ENCODE peak calls at places on chromosomes 6 and 20, in five cellular contexts. J is K562, N is GM12878, D is HepG2, H is SK-N-SH. W is an unnamed sample.

GRCh38 chr6:27897580-27898206 is 14.5 kb downstream of the OR2B2 start:
- DNase-seq in J (no peak), N (no peak), D (no peak), H (no peak), W (no peak)

GRCh38 chr20:56515657-56516381 is 8.7 kb upstream of the FAM209A start:
- DNase-seq in J (no peak), N (no peak), D (no peak), H (peak), W (no peak)

GRCh38 chr6:28000351-28001045 is 43.5 kb downstream of the OR2B6 start:
- DNase-seq in J (no peak), N (no peak), D (no peak), H (no peak), W (no peak)

GRCh38 chr6:107458687-107459282 is 579 bp downstream of the PDSS2 start:
- DNase-seq in J (peak), N (peak), D (peak), H (no peak), W (no peak)

GRCh38 chr6:54299542-54300269 is 8.5 kb upstream of the TINAG start:
- DNase-seq in J (no peak), N (no peak), D (no peak), H (no peak), W (no peak)

GRCh38 chr6:103327079-103327478 is 1532.6 kb downstream of the HACE1 start:
- DNase-seq in J (no peak), N (no peak), D (no peak), H (peak), W (no peak)

GRCh38 chr6:49606696-49607390 is 29.8 kb downstream of the RHAG start:
- DNase-seq in J (peak), N (peak), D (peak), H (peak), W (peak)

GRCh38 chr6:108170607-108171290 is 4.9 kb downstream of the NR2E1 start:
- DNase-seq in J (no peak), N (no peak), D (no peak), H (no peak), W (no peak)

GRCh38 chr6:158024566-158025297 is 43.1 kb downstream of the SYNJ2 start:
- DNase-seq in J (peak), N (no peak), D (no peak), H (no peak), W (no peak)

GRCh38 chr6:72182337-72183246 is 296.2 kb downstream of the RIMS1 start:
- DNase-seq in J (no peak), N (no peak), D (no peak), H (peak), W (no peak)

GRCh38 chr20:47927944-47928343 is 142.7 kb upstream of the SULF2 start:
- DNase-seq in J (no peak), N (no peak), D (no peak), H (no peak), W (no peak)

GRCh38 chr20:3847419-3847940 is 846 bp downstream of the MAVS start:
- DNase-seq in J (no peak), N (no peak), D (no peak), H (no peak), W (no peak)

GRCh38 chr20:1373614-1374013 is 19.2 kb downstream of the FKBP1A start:
- DNase-seq in J (no peak), N (no peak), D (no peak), H (no peak), W (no peak)

GRCh38 chr6:135250751-135251356 is 69.7 kb downstream of the MYB start:
- DNase-seq in J (no peak), N (no peak), D (peak), H (no peak), W (no peak)

GRCh38 chr6:134614606-134615485 is 296.9 kb upstream of the SGK1 start:
- DNase-seq in J (no peak), N (no peak), D (no peak), H (no peak), W (no peak)

GRCh38 chr6:85063611-85064010 is 299.2 kb upstream of the TBX18 start:
- DNase-seq in J (no peak), N (no peak), D (no peak), H (no peak), W (no peak)

GRCh38 chr6:6505111-6505510 is 83.4 kb upstream of the LY86 start:
- DNase-seq in J (no peak), N (no peak), D (no peak), H (no peak), W (no peak)

GRCh38 chr20:46324960-46325703 is 16.8 kb upstream of the CDH22 start:
- DNase-seq in J (peak), N (no peak), D (peak), H (peak), W (no peak)

GRCh38 chr6:46221221-46221793 is 50.5 kb upstream of the ENPP5 start:
- DNase-seq in J (peak), N (peak), D (peak), H (no peak), W (peak)

GRCh38 chr6:62445521-62445920 is 159.5 kb upstream of the KHDRBS2 start:
- DNase-seq in J (no peak), N (no peak), D (no peak), H (no peak), W (no peak)

GRCh38 chr20:37414133-37414532 is 68.2 kb downstream of the SRC start:
- DNase-seq in J (no peak), N (no peak), D (no peak), H (no peak), W (no peak)

GRCh38 chr6:34513628-34514027 is 42.5 kb downstream of the SPDEF start:
- DNase-seq in J (peak), N (no peak), D (no peak), H (no peak), W (no peak)

GRCh38 chr6:80020381-80021120 is 16.1 kb downstream of the TTK start:
- DNase-seq in J (no peak), N (no peak), D (peak), H (no peak), W (no peak)

GRCh38 chr6:122609881-122610689 is at the start of gene PKIB:
- DNase-seq in J (peak), N (no peak), D (peak), H (peak), W (peak)

GRCh38 chr6:87277123-87277522 is 45.3 kb upstream of the SMIM8 start:
- DNase-seq in J (no peak), N (no peak), D (peak), H (peak), W (no peak)

GRCh38 chr6:166656269-166657206 is 29.5 kb upstream of the RPS6KA2 start:
- DNase-seq in J (no peak), N (no peak), D (peak), H (no peak), W (no peak)

GRCh38 chr6:25343984-25344383 is 64.8 kb downstream of the CARMIL1 start:
- DNase-seq in J (no peak), N (no peak), D (no peak), H (no peak), W (no peak)

GRCh38 chr6:80769101-80769500 is 662.6 kb downstream of the BCKDHB start:
- DNase-seq in J (no peak), N (no peak), D (no peak), H (no peak), W (no peak)

GRCh38 chr6:47103931-47104330 is 61.8 kb upstream of the ADGRF1 start:
- DNase-seq in J (no peak), N (no peak), D (no peak), H (no peak), W (no peak)

GRCh38 chr20:37517371-37517748 is 3.7 kb upstream of the NNAT start:
- DNase-seq in J (no peak), N (no peak), D (no peak), H (no peak), W (no peak)

GRCh38 chr6:87914637-87915395 is 132.8 kb upstream of the SPACA1 start:
- DNase-seq in J (no peak), N (no peak), D (no peak), H (no peak), W (no peak)

GRCh38 chr6:68086199-68086598 is 548.9 kb upstream of the ADGRB3 start:
- DNase-seq in J (no peak), N (no peak), D (no peak), H (no peak), W (no peak)

GRCh38 chr6:158536891-158537798 is 22.7 kb upstream of the TMEM181 start:
- DNase-seq in J (peak), N (no peak), D (peak), H (peak), W (peak)

GRCh38 chr6:44034391-44034861 is 92.8 kb downstream of the MRPL14 start:
- DNase-seq in J (no peak), N (no peak), D (no peak), H (no peak), W (no peak)

GRCh38 chr20:19780261-19780660 is 22.2 kb downstream of the RIN2 start:
- DNase-seq in J (no peak), N (no peak), D (no peak), H (no peak), W (no peak)

GRCh38 chr6:36929152-36929551 is 25.4 kb upstream of the PI16 start:
- DNase-seq in J (no peak), N (no peak), D (no peak), H (no peak), W (no peak)

GRCh38 chr6:36927691-36928546 is 26.6 kb upstream of the PI16 start:
- DNase-seq in J (no peak), N (no peak), D (no peak), H (no peak), W (no peak)

GRCh38 chr6:36929607-36930006 is 24.9 kb upstream of the PI16 start:
- DNase-seq in J (no peak), N (no peak), D (no peak), H (no peak), W (no peak)

GRCh38 chr6:36927114-36927513 is 27.4 kb upstream of the PI16 start:
- DNase-seq in J (no peak), N (no peak), D (no peak), H (no peak), W (no peak)

GRCh38 chr6:36928547-36928918 is 26.0 kb upstream of the PI16 start:
- DNase-seq in J (no peak), N (no peak), D (no peak), H (no peak), W (no peak)
- TF ChIP-seq ZBTB33 in J (no peak), N (no peak), D (no peak), H (no peak), W (no peak)

DNA sequence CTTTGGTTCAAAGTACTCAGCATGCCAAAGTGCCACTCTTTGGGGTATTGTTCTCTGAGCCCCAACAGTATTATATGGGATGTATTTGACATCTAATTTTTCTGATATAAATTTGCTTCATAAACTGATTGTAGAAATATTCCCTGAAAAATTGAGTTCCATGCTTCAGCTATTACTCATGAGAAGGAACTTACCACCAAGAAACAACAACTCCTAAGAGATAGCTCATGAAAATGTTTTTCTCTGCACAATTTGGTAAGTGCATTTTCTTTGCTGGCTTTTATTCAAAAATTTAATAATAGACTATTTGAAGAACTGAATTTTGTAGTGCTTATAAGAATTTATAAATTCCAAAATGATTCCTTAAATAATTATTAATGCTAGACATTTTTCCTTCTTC is 12.8 kb upstream of the TPD52L1 start:
- DNase-seq in J (no peak), N (no peak), D (no peak), H (no peak), W (no peak)
- TF ChIP-seq ZBTB33 in J (no peak), N (no peak), D (no peak), H (no peak), W (no peak)

GRCh38 chr20:24470782-24471582 is 1.6 kb downstream of the SYNDIG1 start:
- DNase-seq in J (no peak), N (no peak), D (no peak), H (no peak), W (no peak)
- TF ChIP-seq ZBTB33 in J (no peak), N (no peak), D (no peak), H (no peak), W (no peak)

GRCh38 chr6:52216932-52217331 is 27.4 kb downstream of the IL17F start:
- DNase-seq in J (no peak), N (no peak), D (no peak), H (no peak), W (no peak)

GRCh38 chr6:52208612-52209011 is 22.4 kb downstream of the IL17A start:
- DNase-seq in J (no peak), N (no peak), D (no peak), H (no peak), W (no peak)

GRCh38 chr6:52209672-52210626 is 23.8 kb downstream of the IL17A start:
- DNase-seq in J (no peak), N (no peak), D (no peak), H (no peak), W (no peak)

GRCh38 chr6:52215787-52216186 is 28.5 kb downstream of the IL17F start:
- DNase-seq in J (no peak), N (no peak), D (no peak), H (no peak), W (no peak)

GRCh38 chr6:52213127-52213526 is 27.0 kb downstream of the IL17A start:
- DNase-seq in J (no peak), N (no peak), D (peak), H (no peak), W (no peak)
- TF ChIP-seq ZBTB33 in J (no peak), N (no peak), D (no peak), H (no peak), W (no peak)